ENCODE peak calls at places on chromosomes 1 and 21, in seven cellular contexts. M is effector CD8-positive, alpha-beta T cell; J is KBM-7; N is HCT116; C is NCI-H2081; B is prostate gland; O is iPS-NIHi11. Q is an unnamed sample.

GRCh38 chr1:89465201-89465600 is 59.4 kb upstream of the LRRC8B start:
- DNase-seq in N (no peak), O (no peak), J (no peak), C (no peak), M (no peak), B (no peak), Q (no peak)

GRCh38 chr1:173161510-173162221 is 45.5 kb downstream of the TNFSF4 start:
- DNase-seq in B (no peak), M (no peak), C (no peak), N (peak), J (no peak), O (no peak), Q (no peak)

GRCh38 chr1:153945131-153945794 is 1.3 kb downstream of the DENND4B start:
- DNase-seq in O (no peak), N (no peak), B (no peak), J (peak), M (peak), C (no peak), Q (peak)

GRCh38 chr1:86119214-86119764 is 37.3 kb downstream of the COL24A1 start:
- DNase-seq in B (no peak), J (no peak), N (no peak), O (no peak), C (no peak), M (no peak), Q (no peak)

GRCh38 chr1:15027515-15027948 is 126.0 kb upstream of the TMEM51 start:
- DNase-seq in O (peak), J (peak), B (peak), N (peak), C (no peak), M (no peak), Q (peak)

GRCh38 chr1:6126521-6127067 is 53.5 kb downstream of the CHD5 start:
- DNase-seq in M (no peak), O (no peak), N (no peak), B (no peak), C (no peak), J (no peak), Q (no peak)

GRCh38 chr1:193185861-193186714 is at the start of gene B3GALT2:
- DNase-seq in J (peak), O (no peak), B (peak), M (no peak), C (peak), N (no peak), Q (no peak)

GRCh38 chr1:152141971-152142584 is 16.9 kb downstream of the RPTN start:
- DNase-seq in N (peak), B (peak), M (no peak), C (peak), J (peak), O (peak), Q (peak)

GRCh38 chr21:36456714-36457399 is 23.1 kb downstream of the CLDN14 start:
- DNase-seq in N (no peak), C (no peak), J (no peak), B (no peak), O (no peak), M (no peak), Q (no peak)